ENCODE peak calls at places on chromosomes 11 and 22, in four cellular contexts. One of them, this sample, is unnamed.

GRCh38 chr11:102323542-102324261 is 6.4 kb downstream of the BIRC3 start:
- DNase-seq in right lobe of liver: no peak
- DNase-seq in kidney epithelial cell: no peak
- DNase-seq in cardiac muscle cell: peak
- DNase-seq in this sample: no peak

GRCh38 chr11:2207773-2208621 is 36.4 kb upstream of the TH start:
- DNase-seq in right lobe of liver: no peak
- DNase-seq in kidney epithelial cell: no peak
- DNase-seq in cardiac muscle cell: no peak
- DNase-seq in this sample: no peak

GRCh38 chr11:93303689-93304088 is 26.9 kb upstream of the DEUP1 start:
- DNase-seq in right lobe of liver: no peak
- DNase-seq in kidney epithelial cell: no peak
- DNase-seq in cardiac muscle cell: no peak
- DNase-seq in this sample: no peak

GRCh38 chr11:111736191-111736590 is 30.0 kb downstream of the PPP2R1B start:
- DNase-seq in right lobe of liver: no peak
- DNase-seq in kidney epithelial cell: no peak
- DNase-seq in cardiac muscle cell: peak
- DNase-seq in this sample: no peak

GRCh38 chr22:41642711-41643110 is 21.6 kb downstream of the XRCC6 start:
- DNase-seq in right lobe of liver: no peak
- DNase-seq in kidney epithelial cell: no peak
- DNase-seq in cardiac muscle cell: no peak
- DNase-seq in this sample: no peak

GRCh38 chr11:35418847-35419712 is at the start of gene SLC1A2:
- DNase-seq in right lobe of liver: no peak
- DNase-seq in kidney epithelial cell: no peak
- DNase-seq in cardiac muscle cell: peak
- DNase-seq in this sample: no peak

GRCh38 chr11:134032501-134033091 is 36.3 kb upstream of the JAM3 start:
- DNase-seq in right lobe of liver: peak
- DNase-seq in kidney epithelial cell: no peak
- DNase-seq in cardiac muscle cell: no peak
- DNase-seq in this sample: no peak

GRCh38 chr22:41563051-41563711 is 2.4 kb downstream of the CSDC2 start:
- DNase-seq in right lobe of liver: no peak
- DNase-seq in kidney epithelial cell: peak
- DNase-seq in cardiac muscle cell: peak
- DNase-seq in this sample: no peak

GRCh38 chr11:7918141-7918540 is 12.9 kb downstream of the OR10A6 start:
- DNase-seq in right lobe of liver: no peak
- DNase-seq in kidney epithelial cell: no peak
- DNase-seq in cardiac muscle cell: no peak
- DNase-seq in this sample: no peak

GRCh38 chr22:38196791-38197429 is 4.9 kb upstream of the MAFF start:
- DNase-seq in right lobe of liver: no peak
- DNase-seq in kidney epithelial cell: no peak
- DNase-seq in cardiac muscle cell: no peak
- DNase-seq in this sample: no peak

GRCh38 chr22:19397729-19398094 is 33.8 kb downstream of the HIRA start:
- DNase-seq in right lobe of liver: no peak
- DNase-seq in kidney epithelial cell: no peak
- DNase-seq in cardiac muscle cell: no peak
- DNase-seq in this sample: no peak

GRCh38 chr22:46748948-46749681 is 11.1 kb upstream of the CERK start:
- DNase-seq in right lobe of liver: no peak
- DNase-seq in kidney epithelial cell: no peak
- DNase-seq in cardiac muscle cell: peak
- DNase-seq in this sample: no peak

GRCh38 chr11:35308157-35308556 is 111.2 kb downstream of the SLC1A2 start:
- DNase-seq in right lobe of liver: no peak
- DNase-seq in kidney epithelial cell: no peak
- DNase-seq in cardiac muscle cell: no peak
- DNase-seq in this sample: no peak

GRCh38 chr11:63939351-63939920 is 634 bp downstream of the NAA40 start:
- DNase-seq in right lobe of liver: no peak
- DNase-seq in kidney epithelial cell: no peak
- DNase-seq in cardiac muscle cell: peak
- DNase-seq in this sample: no peak

GRCh38 chr11:27392715-27393114 is 29.7 kb upstream of the CCDC34 start:
- DNase-seq in right lobe of liver: no peak
- DNase-seq in kidney epithelial cell: no peak
- DNase-seq in cardiac muscle cell: peak
- DNase-seq in this sample: no peak

GRCh38 chr22:23530766-23531282 is 49.3 kb downstream of the IGLL1 start:
- DNase-seq in right lobe of liver: no peak
- DNase-seq in kidney epithelial cell: no peak
- DNase-seq in cardiac muscle cell: no peak
- DNase-seq in this sample: no peak

GRCh38 chr22:24107668-24108067 is 73.6 kb upstream of the SUSD2 start:
- DNase-seq in right lobe of liver: peak
- DNase-seq in kidney epithelial cell: no peak
- DNase-seq in cardiac muscle cell: peak
- DNase-seq in this sample: no peak

GRCh38 chr11:116217006-116217405 is 555.8 kb downstream of the BUD13 start:
- DNase-seq in right lobe of liver: no peak
- DNase-seq in kidney epithelial cell: no peak
- DNase-seq in cardiac muscle cell: peak
- DNase-seq in this sample: no peak

GRCh38 chr22:35568751-35569725 is 28.4 kb downstream of the RASD2 start:
- DNase-seq in right lobe of liver: no peak
- DNase-seq in kidney epithelial cell: peak
- DNase-seq in cardiac muscle cell: no peak
- DNase-seq in this sample: no peak

GRCh38 chr11:117786099-117786870 is 10.7 kb downstream of the DSCAML1 start:
- DNase-seq in right lobe of liver: no peak
- DNase-seq in kidney epithelial cell: no peak
- DNase-seq in cardiac muscle cell: no peak
- DNase-seq in this sample: no peak

GRCh38 chr22:22974156-22974555 is 86.5 kb downstream of the IGLL5 start:
- DNase-seq in right lobe of liver: no peak
- DNase-seq in kidney epithelial cell: no peak
- DNase-seq in cardiac muscle cell: no peak
- DNase-seq in this sample: no peak

GRCh38 chr11:110095554-110095953 is 2.4 kb downstream of the ZC3H12C start:
- DNase-seq in right lobe of liver: no peak
- DNase-seq in kidney epithelial cell: no peak
- DNase-seq in cardiac muscle cell: peak
- DNase-seq in this sample: no peak

GRCh38 chr22:20031732-20032406 is 11.0 kb downstream of the TANGO2 start:
- DNase-seq in right lobe of liver: no peak
- DNase-seq in kidney epithelial cell: no peak
- DNase-seq in cardiac muscle cell: no peak
- DNase-seq in this sample: no peak

GRCh38 chr22:38298312-38299000 is 18.8 kb downstream of the CSNK1E start:
- DNase-seq in right lobe of liver: no peak
- DNase-seq in kidney epithelial cell: peak
- DNase-seq in cardiac muscle cell: peak
- DNase-seq in this sample: no peak

GRCh38 chr22:39392341-39392948 is 7.1 kb upstream of the TAB1 start:
- DNase-seq in right lobe of liver: no peak
- DNase-seq in kidney epithelial cell: no peak
- DNase-seq in cardiac muscle cell: peak
- DNase-seq in this sample: no peak

GRCh38 chr11:15651782-15652181 is 537.1 kb downstream of the INSC start:
- DNase-seq in right lobe of liver: no peak
- DNase-seq in kidney epithelial cell: no peak
- DNase-seq in cardiac muscle cell: peak
- DNase-seq in this sample: no peak

GRCh38 chr11:2268911-2269600 is 1.3 kb downstream of the ASCL2 start:
- DNase-seq in right lobe of liver: peak
- DNase-seq in kidney epithelial cell: no peak
- DNase-seq in cardiac muscle cell: peak
- DNase-seq in this sample: no peak

GRCh38 chr11:115848080-115848479 is 343.9 kb upstream of the CADM1 start:
- DNase-seq in right lobe of liver: no peak
- DNase-seq in kidney epithelial cell: no peak
- DNase-seq in cardiac muscle cell: no peak
- DNase-seq in this sample: no peak

GRCh38 chr11:94658888-94659287 is 91.7 kb downstream of the PIWIL4 start:
- DNase-seq in right lobe of liver: no peak
- DNase-seq in kidney epithelial cell: no peak
- DNase-seq in cardiac muscle cell: no peak
- DNase-seq in this sample: no peak

GRCh38 chr11:130371004-130371590 is 56.4 kb upstream of the ZBTB44 start:
- DNase-seq in right lobe of liver: no peak
- DNase-seq in kidney epithelial cell: no peak
- DNase-seq in cardiac muscle cell: no peak
- DNase-seq in this sample: no peak

GRCh38 chr11:117749541-117749910 is 47.5 kb downstream of the DSCAML1 start:
- DNase-seq in right lobe of liver: peak
- DNase-seq in kidney epithelial cell: no peak
- DNase-seq in cardiac muscle cell: no peak
- DNase-seq in this sample: no peak

GRCh38 chr11:83666149-83666548 is 380.0 kb upstream of the CCDC90B start:
- DNase-seq in right lobe of liver: no peak
- DNase-seq in kidney epithelial cell: no peak
- DNase-seq in cardiac muscle cell: no peak
- DNase-seq in this sample: no peak

GRCh38 chr11:83676061-83676460 is 389.9 kb upstream of the CCDC90B start:
- DNase-seq in right lobe of liver: no peak
- DNase-seq in kidney epithelial cell: no peak
- DNase-seq in cardiac muscle cell: no peak
- DNase-seq in this sample: no peak

GRCh38 chr11:83674498-83674897 is 388.3 kb upstream of the CCDC90B start:
- DNase-seq in right lobe of liver: no peak
- DNase-seq in kidney epithelial cell: no peak
- DNase-seq in cardiac muscle cell: no peak
- DNase-seq in this sample: no peak

GRCh38 chr11:83671295-83671694 is 385.1 kb upstream of the CCDC90B start:
- DNase-seq in right lobe of liver: no peak
- DNase-seq in kidney epithelial cell: no peak
- DNase-seq in cardiac muscle cell: no peak
- DNase-seq in this sample: no peak
- TF ChIP-seq CTCF in right lobe of liver: peak
- TF ChIP-seq CTCF in kidney epithelial cell: no peak
- TF ChIP-seq CTCF in cardiac muscle cell: no peak
- TF ChIP-seq CTCF in this sample: peak

GRCh38 chr11:20933086-20933485 is 263.7 kb downstream of the NELL1 start:
- DNase-seq in right lobe of liver: no peak
- DNase-seq in kidney epithelial cell: no peak
- DNase-seq in cardiac muscle cell: no peak
- DNase-seq in this sample: no peak

GRCh38 chr11:20934521-20934920 is 265.1 kb downstream of the NELL1 start:
- DNase-seq in right lobe of liver: no peak
- DNase-seq in kidney epithelial cell: no peak
- DNase-seq in cardiac muscle cell: no peak
- DNase-seq in this sample: no peak

GRCh38 chr11:20933958-20934357 is 264.6 kb downstream of the NELL1 start:
- DNase-seq in right lobe of liver: no peak
- DNase-seq in kidney epithelial cell: no peak
- DNase-seq in cardiac muscle cell: no peak
- DNase-seq in this sample: no peak

DNA sequence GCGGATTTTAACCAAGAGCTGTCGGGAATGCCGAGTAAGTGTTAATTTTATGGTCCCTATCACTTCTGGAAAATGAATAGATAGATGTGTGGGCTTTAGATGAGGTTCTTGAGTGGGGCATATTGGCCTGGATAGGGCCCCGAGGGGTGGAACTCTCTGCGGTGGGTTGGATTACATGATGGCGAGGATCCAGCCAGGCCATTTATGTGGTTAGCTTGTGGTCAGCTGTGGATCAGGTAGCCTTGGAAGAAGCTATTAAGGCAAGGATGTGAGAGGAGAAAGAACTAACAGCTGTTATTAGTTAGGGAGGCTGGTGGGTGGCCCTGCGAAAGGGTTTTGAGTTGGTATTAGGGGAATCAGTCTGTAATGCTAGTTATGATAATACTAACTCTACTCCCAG is 268.4 kb downstream of the NELL1 start:
- DNase-seq in right lobe of liver: no peak
- DNase-seq in kidney epithelial cell: no peak
- DNase-seq in cardiac muscle cell: no peak
- DNase-seq in this sample: no peak
- H3K4me3 ChIP-seq in right lobe of liver: no peak
- H3K4me3 ChIP-seq in kidney epithelial cell: no peak
- H3K4me3 ChIP-seq in cardiac muscle cell: no peak
- H3K4me3 ChIP-seq in this sample: no peak

GRCh38 chr11:70226967-70227366 is 23.9 kb downstream of the FADD start:
- DNase-seq in right lobe of liver: peak
- DNase-seq in kidney epithelial cell: no peak
- DNase-seq in cardiac muscle cell: no peak
- DNase-seq in this sample: no peak
- TF ChIP-seq CTCF in right lobe of liver: peak
- TF ChIP-seq CTCF in kidney epithelial cell: peak
- TF ChIP-seq CTCF in cardiac muscle cell: no peak
- TF ChIP-seq CTCF in this sample: peak

GRCh38 chr11:72242141-72242540 is 1.8 kb downstream of the PHOX2A start:
- DNase-seq in right lobe of liver: no peak
- DNase-seq in kidney epithelial cell: no peak
- DNase-seq in cardiac muscle cell: no peak
- DNase-seq in this sample: no peak

GRCh38 chr11:72243173-72243566 is 806 bp downstream of the PHOX2A start:
- DNase-seq in right lobe of liver: no peak
- DNase-seq in kidney epithelial cell: no peak
- DNase-seq in cardiac muscle cell: no peak
- DNase-seq in this sample: no peak

GRCh38 chr11:72245232-72245816 is 1.3 kb upstream of the PHOX2A start:
- DNase-seq in right lobe of liver: no peak
- DNase-seq in kidney epithelial cell: no peak
- DNase-seq in cardiac muscle cell: no peak
- DNase-seq in this sample: no peak

GRCh38 chr11:72243567-72244316 is at the start of gene PHOX2A:
- DNase-seq in right lobe of liver: peak
- DNase-seq in kidney epithelial cell: no peak
- DNase-seq in cardiac muscle cell: no peak
- DNase-seq in this sample: no peak

DNA sequence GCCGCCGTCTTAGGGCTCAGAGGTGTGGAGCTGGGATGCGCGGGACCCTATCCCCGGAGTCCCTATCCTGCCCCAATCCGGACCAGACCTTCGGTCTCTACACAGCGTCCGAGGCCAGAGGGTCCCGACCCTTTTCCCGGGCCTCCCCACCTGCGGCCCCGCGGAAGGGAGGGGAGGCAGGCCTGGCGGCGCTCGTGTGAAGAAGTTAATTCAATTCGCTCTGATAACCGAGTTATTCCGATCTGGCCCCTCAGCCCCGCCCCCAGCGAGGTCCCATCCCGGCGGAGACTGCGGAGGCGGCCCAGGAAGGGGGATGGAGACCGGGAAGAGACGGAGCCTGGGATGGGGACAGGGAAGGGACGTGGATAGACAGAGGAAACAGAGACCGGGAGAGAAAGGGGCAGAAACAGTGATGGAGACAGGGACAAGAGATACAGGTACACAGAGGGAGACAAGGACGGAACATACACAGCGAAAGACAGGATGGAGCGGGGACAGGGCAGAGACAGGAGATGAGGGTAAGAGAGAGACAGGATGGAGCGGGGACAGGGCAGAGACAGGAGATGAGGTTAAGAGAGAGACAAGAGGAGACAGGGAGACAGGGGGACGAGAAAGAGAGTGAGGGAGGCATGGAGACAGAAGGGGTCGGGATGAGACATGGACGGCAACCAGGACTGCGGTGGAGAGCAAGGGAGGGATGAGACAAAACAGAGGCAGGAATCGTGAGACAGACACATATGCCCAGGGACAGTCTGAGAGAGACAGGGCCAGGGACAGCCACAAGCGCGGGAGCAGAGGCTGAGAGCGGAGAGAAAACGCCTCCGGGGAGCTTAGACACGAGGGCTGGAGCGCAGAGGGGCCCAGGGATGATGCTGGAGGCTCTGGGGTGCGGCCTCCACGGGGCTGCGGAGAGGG is 598 bp upstream of the PHOX2A start:
- DNase-seq in right lobe of liver: no peak
- DNase-seq in kidney epithelial cell: no peak
- DNase-seq in cardiac muscle cell: no peak
- DNase-seq in this sample: no peak
- H3K4me3 ChIP-seq in right lobe of liver: no peak
- H3K4me3 ChIP-seq in kidney epithelial cell: no peak
- H3K4me3 ChIP-seq in cardiac muscle cell: peak
- H3K4me3 ChIP-seq in this sample: no peak

This sample was measured in epithelial cell of proximal tubule.